ENCODE peak calls at places on chromosome 7, in six cellular contexts. B is transverse colon; W is activated T-helper 1 cell treated with anti-CD3 and anti-CD28 coated beads, Interleukin-2, amount 50 U/mL, for 16 hours; X is GM23248; C is NCI-H1105 treated with DMSO at 0.1 percent for 48 hours; E is ELR. Q is an unnamed sample.

GRCh38 chr7:12884856-12885440 is 197.5 kb downstream of the ARL4A start:
- DNase-seq in B (no peak), E (peak; percentile 51), C (no peak), W (no peak), X (peak; percentile 47), Q (no peak)

GRCh38 chr7:55212176-55212575 is 153.0 kb upstream of the LANCL2 start:
- DNase-seq in X (no peak), B (no peak), C (no peak), E (no peak), W (no peak), Q (no peak)

GRCh38 chr7:112042631-112043030 is 163.6 kb downstream of the DOCK4 start:
- DNase-seq in B (no peak), E (no peak), X (no peak), W (no peak), C (no peak), Q (no peak)

GRCh38 chr7:44808914-44809393 is 12.5 kb downstream of the PPIA start:
- DNase-seq in X (no peak), C (no peak), B (no peak), E (no peak), W (no peak), Q (no peak)

GRCh38 chr7:111982804-111983203 is 223.4 kb downstream of the DOCK4 start:
- DNase-seq in B (no peak), C (no peak), X (no peak), W (no peak), E (no peak), Q (no peak)

GRCh38 chr7:69800495-69800894 is 202.2 kb downstream of the AUTS2 start:
- DNase-seq in X (peak; percentile 12), B (no peak), C (no peak), E (no peak), W (no peak), Q (peak; percentile 45)

GRCh38 chr7:1947586-1948217 is 277.6 kb downstream of the ELFN1 start:
- DNase-seq in E (no peak), C (no peak), W (no peak), X (no peak), B (no peak), Q (no peak)

GRCh38 chr7:22985436-22985835 is 28.5 kb downstream of the HYCC1 start:
- DNase-seq in W (no peak), B (no peak), C (no peak), E (no peak), X (no peak), Q (no peak)

GRCh38 chr7:42244828-42245227 is 7.8 kb upstream of the GLI3 start:
- DNase-seq in B (no peak), C (no peak), E (peak; percentile 80), X (peak; percentile 90), W (no peak), Q (no peak)

GRCh38 chr7:107234436-107234835 is 65.6 kb downstream of the HBP1 start:
- DNase-seq in W (no peak), C (no peak), X (no peak), E (peak; percentile 13), B (no peak), Q (no peak)

GRCh38 chr7:74059681-74060588 is 23.7 kb upstream of the LIMK1 start:
- DNase-seq in C (peak; percentile 71), X (no peak), E (no peak), W (no peak), B (peak; percentile 88), Q (peak; percentile 40)

GRCh38 chr7:79984210-79984609 is 150.4 kb upstream of the GNAI1 start:
- DNase-seq in B (no peak), C (no peak), X (peak; percentile 63), W (no peak), E (peak; percentile 84), Q (no peak)

GRCh38 chr7:23514755-23515154 is 17.0 kb downstream of the TRA2A start:
- DNase-seq in C (no peak), W (no peak), B (no peak), X (no peak), E (no peak), Q (no peak)

GRCh38 chr7:17706734-17707133 is 233.6 kb downstream of the SNX13 start:
- DNase-seq in C (peak; percentile 83), E (peak; percentile 77), W (no peak), X (peak; percentile 78), B (peak; percentile 16), Q (peak; percentile 43)

GRCh38 chr7:50406935-50407334 is 43.2 kb downstream of the FIGNL1 start:
- DNase-seq in C (no peak), E (no peak), W (no peak), B (no peak), X (no peak), Q (no peak)

GRCh38 chr7:69531050-69531449 is 67.2 kb upstream of the AUTS2 start:
- DNase-seq in E (no peak), C (no peak), X (no peak), W (no peak), B (no peak), Q (peak; percentile 71)

GRCh38 chr7:66043681-66044497 is 31.7 kb upstream of the ASL start:
- DNase-seq in C (no peak), X (peak; percentile 73), W (no peak), B (peak; percentile 72), E (peak; percentile 12), Q (no peak)

GRCh38 chr7:74581916-74582440 is 75.5 kb upstream of the GTF2I start:
- DNase-seq in B (no peak), W (no peak), X (no peak), C (no peak), E (no peak), Q (no peak)

GRCh38 chr7:74293577-74293908 is 4.3 kb downstream of the CLIP2 start:
- DNase-seq in W (no peak), B (no peak), E (no peak), C (no peak), X (no peak), Q (peak; percentile 27)

GRCh38 chr7:124758327-124758726 is 7.3 kb downstream of the GPR37 start:
- DNase-seq in E (no peak), X (no peak), C (no peak), B (no peak), W (no peak), Q (no peak)

GRCh38 chr7:42902361-42902760 is 9.5 kb downstream of the C7orf25 start:
- DNase-seq in X (no peak), E (no peak), W (no peak), B (no peak), C (no peak), Q (no peak)

GRCh38 chr7:25256424-25256823 is 28.1 kb upstream of the NPVF start:
- DNase-seq in E (no peak), X (no peak), B (no peak), C (no peak), W (no peak), Q (no peak)

GRCh38 chr7:146902728-146903127 is 786.1 kb downstream of the CNTNAP2 start:
- DNase-seq in W (no peak), B (no peak), E (peak; percentile 43), C (no peak), X (peak; percentile 1), Q (no peak)

GRCh38 chr7:35505031-35505430 is 189.9 kb downstream of the HERPUD2 start:
- DNase-seq in C (peak; percentile 70), E (no peak), W (no peak), X (no peak), B (no peak), Q (no peak)

GRCh38 chr7:83520706-83521105 is 128.2 kb downstream of the SEMA3E start:
- DNase-seq in X (no peak), C (no peak), B (no peak), E (no peak), W (no peak), Q (no peak)

GRCh38 chr7:96277921-96278320 is 44.0 kb downstream of the SLC25A13 start:
- DNase-seq in C (no peak), X (no peak), W (no peak), B (no peak), E (no peak), Q (peak; percentile 36)

GRCh38 chr7:33903770-33904679 is 1.3 kb upstream of the BMPER start:
- DNase-seq in W (no peak), E (peak; percentile 87), X (peak; percentile 88), B (peak; percentile 13), C (peak; percentile 32), Q (peak; percentile 74)

GRCh38 chr7:27141591-27142561 is 1.6 kb downstream of the HOXA5 start:
- DNase-seq in B (peak; percentile 37), W (no peak), C (no peak), X (no peak), E (no peak), Q (peak; percentile 50)

GRCh38 chr7:101114492-101114891 is 12.4 kb upstream of the SERPINE1 start:
- DNase-seq in W (no peak), C (no peak), X (peak; percentile 78), E (peak; percentile 87), B (no peak), Q (no peak)

GRCh38 chr7:128937647-128938523 is at the start of gene IRF5:
- DNase-seq in X (peak; percentile 34), B (peak; percentile 81), W (no peak), E (peak; percentile 14), C (peak; percentile 33), Q (peak; percentile 85)

GRCh38 chr7:51882412-51882811 is 565.8 kb upstream of the COBL start:
- DNase-seq in X (no peak), W (no peak), B (no peak), C (no peak), E (no peak), Q (no peak)